ENCODE peak calls at places on chromosomes 7 and 10, in four cellular contexts. One of them, this sample, is unnamed.

GRCh38 chr10:43863270-43863669 is 214.6 kb upstream of the ZNF32 start:
- DNase-seq in GM12878: no peak
- DNase-seq in H1: peak
- DNase-seq in SK-N-SH: no peak
- DNase-seq in this sample: no peak

GRCh38 chr10:5812283-5813090 is 747 bp downstream of the GDI2 start:
- DNase-seq in GM12878: no peak
- DNase-seq in H1: peak
- DNase-seq in SK-N-SH: peak
- DNase-seq in this sample: no peak

GRCh38 chr10:113978802-113979201 is 64.9 kb upstream of the ADRB1 start:
- DNase-seq in GM12878: no peak
- DNase-seq in H1: no peak
- DNase-seq in SK-N-SH: no peak
- DNase-seq in this sample: no peak

GRCh38 chr7:158260567-158261361 is 326.9 kb downstream of the PTPRN2 start:
- DNase-seq in GM12878: no peak
- DNase-seq in H1: no peak
- DNase-seq in SK-N-SH: no peak
- DNase-seq in this sample: no peak

GRCh38 chr7:1973321-1974251 is 259.2 kb downstream of the MAD1L1 start:
- DNase-seq in GM12878: no peak
- DNase-seq in H1: no peak
- DNase-seq in SK-N-SH: no peak
- DNase-seq in this sample: no peak

GRCh38 chr10:117271427-117271826 is 30.5 kb downstream of the SLC18A2 start:
- DNase-seq in GM12878: no peak
- DNase-seq in H1: no peak
- DNase-seq in SK-N-SH: no peak
- DNase-seq in this sample: no peak

GRCh38 chr7:130891254-130892094 is 157.5 kb upstream of the KLF14 start:
- DNase-seq in GM12878: no peak
- DNase-seq in H1: no peak
- DNase-seq in SK-N-SH: no peak
- DNase-seq in this sample: no peak

GRCh38 chr7:18401757-18402156 is 93.8 kb upstream of the HDAC9 start:
- DNase-seq in GM12878: no peak
- DNase-seq in H1: no peak
- DNase-seq in SK-N-SH: no peak
- DNase-seq in this sample: no peak

GRCh38 chr7:37275086-37275485 is 173.6 kb downstream of the ELMO1 start:
- DNase-seq in GM12878: no peak
- DNase-seq in H1: no peak
- DNase-seq in SK-N-SH: no peak
- DNase-seq in this sample: no peak

GRCh38 chr7:36633377-36633776 is 90.9 kb downstream of the AOAH start:
- DNase-seq in GM12878: no peak
- DNase-seq in H1: peak
- DNase-seq in SK-N-SH: no peak
- DNase-seq in this sample: no peak

GRCh38 chr7:36535866-36536664 is 146.4 kb downstream of the ANLN start:
- DNase-seq in GM12878: no peak
- DNase-seq in H1: no peak
- DNase-seq in SK-N-SH: no peak
- DNase-seq in this sample: no peak

GRCh38 chr7:55567495-55568070 is 4.7 kb downstream of the VOPP1 start:
- DNase-seq in GM12878: no peak
- DNase-seq in H1: no peak
- DNase-seq in SK-N-SH: no peak
- DNase-seq in this sample: no peak

GRCh38 chr10:122140941-122141623 is 130.0 kb upstream of the BTBD16 start:
- DNase-seq in GM12878: no peak
- DNase-seq in H1: no peak
- DNase-seq in SK-N-SH: no peak
- DNase-seq in this sample: peak

GRCh38 chr7:94183289-94183749 is 179.2 kb upstream of the BET1 start:
- DNase-seq in GM12878: no peak
- DNase-seq in H1: no peak
- DNase-seq in SK-N-SH: no peak
- DNase-seq in this sample: peak

GRCh38 chr7:69772699-69773436 is 174.6 kb downstream of the AUTS2 start:
- DNase-seq in GM12878: no peak
- DNase-seq in H1: no peak
- DNase-seq in SK-N-SH: no peak
- DNase-seq in this sample: no peak

GRCh38 chr10:103888113-103888841 is 29.7 kb downstream of the STN1 start:
- DNase-seq in GM12878: no peak
- DNase-seq in H1: no peak
- DNase-seq in SK-N-SH: peak
- DNase-seq in this sample: peak

GRCh38 chr7:2025188-2025587 is 207.6 kb downstream of the MAD1L1 start:
- DNase-seq in GM12878: no peak
- DNase-seq in H1: no peak
- DNase-seq in SK-N-SH: peak
- DNase-seq in this sample: no peak

GRCh38 chr10:128087884-128088695 is 38.1 kb downstream of the MKI67 start:
- DNase-seq in GM12878: no peak
- DNase-seq in H1: no peak
- DNase-seq in SK-N-SH: peak
- DNase-seq in this sample: peak

GRCh38 chr10:115951242-115951641 is 321.8 kb downstream of the GFRA1 start:
- DNase-seq in GM12878: no peak
- DNase-seq in H1: no peak
- DNase-seq in SK-N-SH: no peak
- DNase-seq in this sample: no peak

GRCh38 chr10:103454026-103454425 is 1.9 kb upstream of the CALHM2 start:
- DNase-seq in GM12878: no peak
- DNase-seq in H1: no peak
- DNase-seq in SK-N-SH: no peak
- DNase-seq in this sample: no peak

GRCh38 chr7:3309140-3309539 is 8.1 kb downstream of the SDK1 start:
- DNase-seq in GM12878: no peak
- DNase-seq in H1: no peak
- DNase-seq in SK-N-SH: peak
- DNase-seq in this sample: no peak

GRCh38 chr7:80809545-80809944 is 109.3 kb downstream of the SEMA3C start:
- DNase-seq in GM12878: no peak
- DNase-seq in H1: no peak
- DNase-seq in SK-N-SH: no peak
- DNase-seq in this sample: no peak

GRCh38 chr7:144842377-144842851 is 6.6 kb upstream of the TPK1 start:
- DNase-seq in GM12878: no peak
- DNase-seq in H1: no peak
- DNase-seq in SK-N-SH: no peak
- DNase-seq in this sample: no peak

GRCh38 chr7:138257459-138258193 is 181.4 kb downstream of the AKR1D1 start:
- DNase-seq in GM12878: no peak
- DNase-seq in H1: peak
- DNase-seq in SK-N-SH: no peak
- DNase-seq in this sample: peak

GRCh38 chr10:60942604-60943269 is 1.2 kb downstream of the RHOBTB1 start:
- DNase-seq in GM12878: no peak
- DNase-seq in H1: no peak
- DNase-seq in SK-N-SH: peak
- DNase-seq in this sample: no peak

GRCh38 chr7:154631162-154631561 is 371.8 kb downstream of the PAXIP1 start:
- DNase-seq in GM12878: no peak
- DNase-seq in H1: no peak
- DNase-seq in SK-N-SH: no peak
- DNase-seq in this sample: no peak

GRCh38 chr7:32390210-32390609 is 100.0 kb downstream of the LSM5 start:
- DNase-seq in GM12878: no peak
- DNase-seq in H1: no peak
- DNase-seq in SK-N-SH: no peak
- DNase-seq in this sample: no peak

GRCh38 chr7:17520941-17521340 is 222.5 kb downstream of the AHR start:
- DNase-seq in GM12878: no peak
- DNase-seq in H1: no peak
- DNase-seq in SK-N-SH: no peak
- DNase-seq in this sample: no peak

GRCh38 chr7:103718482-103719415 is 270.7 kb downstream of the RELN start:
- DNase-seq in GM12878: no peak
- DNase-seq in H1: no peak
- DNase-seq in SK-N-SH: no peak
- DNase-seq in this sample: no peak

GRCh38 chr10:75926763-75927162 is 495.3 kb downstream of the LRMDA start:
- DNase-seq in GM12878: no peak
- DNase-seq in H1: no peak
- DNase-seq in SK-N-SH: no peak
- DNase-seq in this sample: no peak

DNA sequence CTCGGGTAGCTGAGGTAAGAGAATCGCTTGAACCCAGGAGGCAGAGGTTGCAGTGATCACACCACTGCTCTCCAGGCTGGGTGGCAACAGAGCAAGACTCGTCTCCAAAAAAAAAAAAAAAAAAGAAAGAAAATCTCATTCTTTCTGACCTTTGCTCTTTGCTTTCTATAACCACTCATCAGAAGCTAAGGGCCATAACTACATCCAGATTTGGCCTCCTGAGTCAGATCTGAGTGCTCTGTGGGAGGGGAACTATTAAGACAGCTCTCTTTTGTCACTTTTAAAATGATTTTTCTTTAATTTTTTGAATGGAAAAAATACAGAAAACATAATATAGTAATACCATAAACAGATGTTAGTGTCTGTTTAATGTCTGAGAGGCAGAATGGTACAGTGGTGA is 210.1 kb downstream of the KIAA1217 start:
- DNase-seq in GM12878: no peak
- DNase-seq in H1: no peak
- DNase-seq in SK-N-SH: no peak
- DNase-seq in this sample: no peak
- TF ChIP-seq TCF12 in GM12878: no peak
- TF ChIP-seq TCF12 in H1: no peak
- TF ChIP-seq TCF12 in SK-N-SH: no peak
- TF ChIP-seq TCF12 in this sample: no peak

DNA sequence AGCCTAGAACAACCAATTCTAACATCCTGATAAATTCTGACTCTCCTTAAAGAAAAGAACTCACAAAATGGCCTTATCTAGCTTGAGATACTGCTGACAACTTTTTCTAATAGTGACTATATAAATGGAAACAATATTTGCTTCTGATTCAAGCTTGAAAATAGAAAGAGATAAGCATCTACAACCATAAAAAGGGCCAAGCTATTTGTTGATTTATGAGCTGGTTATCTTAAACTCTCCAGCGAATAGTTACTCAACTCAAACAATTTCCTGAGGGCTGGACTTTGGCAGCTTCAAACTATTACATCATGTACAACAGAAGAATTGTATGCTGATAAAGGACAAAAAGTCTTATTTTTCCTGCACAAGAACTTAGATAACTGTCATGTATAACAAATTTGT is 4.6 kb downstream of the USP54 start:
- DNase-seq in GM12878: no peak
- DNase-seq in H1: no peak
- DNase-seq in SK-N-SH: peak
- DNase-seq in this sample: peak
- H3K4me3 ChIP-seq in GM12878: no peak
- H3K4me3 ChIP-seq in H1: no peak
- H3K4me3 ChIP-seq in SK-N-SH: no peak
- H3K4me3 ChIP-seq in this sample: peak

GRCh38 chr10:110871236-110872084 is at the start of gene PDCD4:
- DNase-seq in GM12878: peak
- DNase-seq in H1: peak
- DNase-seq in SK-N-SH: peak
- DNase-seq in this sample: peak

GRCh38 chr10:110872145-110872983 is 636 bp downstream of the PDCD4 start:
- DNase-seq in GM12878: no peak
- DNase-seq in H1: peak
- DNase-seq in SK-N-SH: peak
- DNase-seq in this sample: peak

GRCh38 chr10:110873951-110874350 is 2.2 kb downstream of the PDCD4 start:
- DNase-seq in GM12878: no peak
- DNase-seq in H1: no peak
- DNase-seq in SK-N-SH: no peak
- DNase-seq in this sample: no peak

GRCh38 chr10:110870823-110871235 is 899 bp upstream of the PDCD4 start:
- DNase-seq in GM12878: no peak
- DNase-seq in H1: no peak
- DNase-seq in SK-N-SH: peak
- DNase-seq in this sample: no peak

DNA sequence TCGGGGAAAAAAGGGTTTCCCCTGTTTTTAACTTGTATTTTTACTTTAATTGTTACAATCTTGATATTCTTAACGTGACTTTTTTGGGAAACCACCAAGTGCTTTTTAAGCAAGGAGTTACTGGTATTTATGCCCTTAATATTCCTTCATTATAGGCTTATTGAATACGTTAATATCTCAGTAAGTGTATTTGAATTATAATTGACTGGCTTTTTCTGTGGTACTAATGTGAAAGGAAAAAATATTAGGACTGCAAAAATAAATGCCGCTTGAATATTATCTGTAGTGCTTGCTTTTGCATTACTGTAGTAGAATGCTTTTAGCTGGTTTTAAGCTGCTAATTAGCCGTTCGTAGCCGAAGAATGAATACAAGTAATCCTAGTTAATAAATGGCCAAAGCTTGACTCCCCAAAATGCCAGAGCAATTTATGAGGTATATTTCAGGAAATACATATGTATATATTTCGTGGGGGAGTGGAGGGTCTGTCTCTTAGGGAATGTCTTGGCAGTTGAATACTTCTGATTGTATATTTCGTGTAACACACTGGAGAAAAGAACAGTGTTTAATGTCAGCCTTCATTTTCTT is 1.3 kb downstream of the PDCD4 start:
- DNase-seq in GM12878: no peak
- DNase-seq in H1: no peak
- DNase-seq in SK-N-SH: no peak
- DNase-seq in this sample: no peak
- TF ChIP-seq TCF12 in GM12878: no peak
- TF ChIP-seq TCF12 in H1: no peak
- TF ChIP-seq TCF12 in SK-N-SH: no peak
- TF ChIP-seq TCF12 in this sample: no peak

DNA sequence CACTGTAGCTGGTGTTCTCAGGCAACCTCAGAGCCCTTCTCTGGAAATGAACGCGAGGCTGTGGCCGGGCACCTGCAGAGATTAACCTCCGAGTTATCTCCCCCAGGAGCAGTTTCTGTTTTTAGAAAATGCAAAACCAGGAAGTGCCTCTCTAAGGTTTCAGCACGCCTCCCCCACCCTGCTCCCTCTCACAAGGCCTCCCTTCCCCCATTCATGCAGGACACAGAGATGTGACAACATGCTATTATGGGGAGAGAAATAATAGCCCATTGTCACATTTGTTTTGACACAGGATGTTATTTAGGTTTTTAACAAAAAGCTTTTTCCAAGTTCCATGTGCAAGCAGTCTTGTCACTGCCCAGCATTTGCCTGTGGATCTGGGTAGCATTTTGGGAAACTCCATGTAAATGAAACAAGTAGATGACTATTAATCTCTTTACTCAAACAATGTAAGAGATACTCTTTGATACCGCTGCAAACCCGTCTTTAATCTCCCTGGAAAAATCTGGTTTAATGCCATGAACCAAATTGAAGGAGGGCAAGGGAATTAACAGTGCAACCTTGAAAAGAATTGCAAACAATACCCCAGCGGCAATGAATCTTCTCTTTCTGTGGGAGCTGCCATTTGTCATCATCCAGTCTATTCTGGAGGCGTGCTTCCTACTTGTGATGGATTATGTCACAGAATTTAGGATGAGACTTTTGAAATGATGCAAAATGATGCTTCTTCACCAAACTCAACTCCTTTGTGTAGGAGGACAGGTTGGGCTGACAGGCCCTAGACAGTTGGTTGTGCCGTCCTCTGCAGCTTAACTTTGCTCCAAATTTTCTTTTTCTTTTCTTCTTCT is 86.5 kb upstream of the NMT2 start:
- DNase-seq in GM12878: no peak
- DNase-seq in H1: no peak
- DNase-seq in SK-N-SH: no peak
- DNase-seq in this sample: no peak
- H3K4me3 ChIP-seq in GM12878: peak
- H3K4me3 ChIP-seq in H1: no peak
- H3K4me3 ChIP-seq in SK-N-SH: no peak
- H3K4me3 ChIP-seq in this sample: no peak